ENCODE peak calls at places on chromosomes 6 and 20, in five cellular contexts. M is tibial artery, V is hepatocyte, N is upper lobe of right lung, Y is GM23338. J is an unnamed sample. For H3K27me3 and H3K36me3, the result is how much of the 10 kb centered on the place peaks cover.

GRCh38 chr6:14026831-14027539 is 90.6 kb upstream of the CD83 start:
- DNase-seq in M (no peak), V (no peak), N (no peak), Y (no peak), J (no peak)

GRCh38 chr20:53668981-53669380 is 75.3 kb upstream of the ZNF217 start:
- DNase-seq in M (no peak), V (peak), N (no peak), Y (no peak), J (no peak)

GRCh38 chr6:109896333-109896732 is 81.8 kb upstream of the GPR6 start:
- DNase-seq in M (no peak), V (no peak), N (no peak), Y (no peak), J (no peak)

GRCh38 chr6:144285798-144286502 is 815 bp downstream of the UTRN start:
- DNase-seq in M (peak), V (peak), N (peak), Y (peak), J (peak)

GRCh38 chr6:1386310-1386709 is 3.1 kb upstream of the FOXF2 start:
- DNase-seq in M (no peak), V (no peak), N (no peak), Y (no peak), J (peak)

GRCh38 chr20:39767352-39767751 is 805.2 kb downstream of the DHX35 start:
- DNase-seq in M (no peak), V (no peak), N (no peak), Y (no peak), J (no peak)

GRCh38 chr6:137832110-137832509 is 34.9 kb upstream of the TNFAIP3 start:
- DNase-seq in M (no peak), V (no peak), N (no peak), Y (no peak), J (no peak)

GRCh38 chr20:35503841-35504460 is 25.5 kb downstream of the C20orf173 start:
- DNase-seq in M (no peak), V (no peak), N (no peak), Y (no peak), J (no peak)

GRCh38 chr6:78623567-78623966 is 243.8 kb upstream of the IRAK1BP1 start:
- DNase-seq in M (no peak), V (no peak), N (no peak), Y (no peak), J (no peak)

GRCh38 chr6:38095054-38095453 is 275.5 kb downstream of the ZFAND3 start:
- DNase-seq in M (no peak), V (no peak), N (no peak), Y (no peak), J (no peak)

GRCh38 chr20:46592580-46593362 is 42.3 kb upstream of the OCSTAMP start:
- DNase-seq in M (no peak), V (no peak), N (no peak), Y (peak), J (peak)

GRCh38 chr20:34643919-34644318 is 33.0 kb downstream of the PIGU start:
- DNase-seq in M (peak), V (no peak), N (no peak), Y (no peak), J (no peak)

GRCh38 chr6:3252861-3253596 is 5.7 kb upstream of the PSMG4 start:
- DNase-seq in M (no peak), V (no peak), N (no peak), Y (no peak), J (peak)

GRCh38 chr6:45657243-45657642 is 279.5 kb upstream of the SUPT3H start:
- DNase-seq in M (no peak), V (no peak), N (no peak), Y (no peak), J (no peak)

GRCh38 chr6:24836116-24836515 is 37.4 kb upstream of the ARMH2 start:
- DNase-seq in M (no peak), V (no peak), N (no peak), Y (no peak), J (no peak)

GRCh38 chr6:134436281-134436815 is 118.4 kb upstream of the SGK1 start:
- DNase-seq in M (peak), V (peak), N (no peak), Y (no peak), J (no peak)

GRCh38 chr6:150491131-150491795 is 108.4 kb upstream of the PLEKHG1 start:
- DNase-seq in M (no peak), V (peak), N (no peak), Y (no peak), J (no peak)

GRCh38 chr6:26507658-26508057 is 7.6 kb downstream of the BTN1A1 start:
- DNase-seq in M (no peak), V (no peak), N (no peak), Y (no peak), J (no peak)

GRCh38 chr20:22922987-22923386 is 112.1 kb upstream of the SSTR4 start:
- DNase-seq in M (no peak), V (no peak), N (no peak), Y (no peak), J (no peak)

GRCh38 chr6:167769408-167770190 is 57.1 kb upstream of the AFDN start:
- DNase-seq in M (no peak), V (no peak), N (peak), Y (no peak), J (no peak)

GRCh38 chr6:167770291-167770955 is 56.3 kb upstream of the AFDN start:
- DNase-seq in M (no peak), V (no peak), N (peak), Y (no peak), J (no peak)

GRCh38 chr6:167768471-167769215 is 58.1 kb upstream of the AFDN start:
- DNase-seq in M (no peak), V (no peak), N (peak), Y (no peak), J (no peak)

GRCh38 chr6:167766986-167767714 is 59.6 kb upstream of the AFDN start:
- DNase-seq in M (no peak), V (no peak), N (peak), Y (no peak), J (no peak)

DNA sequence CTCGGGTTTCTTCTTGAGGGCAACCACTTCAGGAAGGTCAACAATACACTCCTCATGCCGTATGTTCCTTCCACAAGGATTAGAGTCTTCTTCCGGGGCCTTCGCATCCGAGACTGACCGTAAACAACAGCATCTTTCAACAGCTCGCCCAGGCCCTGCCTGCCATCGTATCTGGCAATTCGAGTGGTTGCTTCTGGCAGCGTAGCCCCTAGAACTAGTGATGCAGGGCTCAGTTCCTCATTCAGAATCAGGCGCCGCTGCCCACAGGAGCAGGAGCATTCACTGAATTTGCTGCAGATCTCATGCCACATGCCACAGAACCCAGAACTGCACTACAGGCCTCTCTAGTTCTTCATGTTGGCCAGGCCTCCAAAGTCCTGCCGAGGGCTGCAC is 59.0 kb upstream of the AFDN start:
- DNase-seq in M (no peak), V (no peak), N (peak), Y (no peak), J (no peak)
- H3K27me3 ChIP-seq in M (under half), V (under half), N (under half), Y (under half), J (under half)

GRCh38 chr6:33788694-33789549 is at the start of gene LEMD2:
- DNase-seq in M (peak), V (peak), N (peak), Y (peak), J (peak)

GRCh38 chr6:33792990-33793389 is 4.1 kb upstream of the LEMD2 start:
- DNase-seq in M (no peak), V (no peak), N (no peak), Y (no peak), J (no peak)

GRCh38 chr6:33790306-33790855 is 1.5 kb upstream of the LEMD2 start:
- DNase-seq in M (no peak), V (no peak), N (no peak), Y (no peak), J (peak)

GRCh38 chr6:33789550-33789895 is 593 bp upstream of the LEMD2 start:
- DNase-seq in M (no peak), V (no peak), N (peak), Y (no peak), J (no peak)

DNA sequence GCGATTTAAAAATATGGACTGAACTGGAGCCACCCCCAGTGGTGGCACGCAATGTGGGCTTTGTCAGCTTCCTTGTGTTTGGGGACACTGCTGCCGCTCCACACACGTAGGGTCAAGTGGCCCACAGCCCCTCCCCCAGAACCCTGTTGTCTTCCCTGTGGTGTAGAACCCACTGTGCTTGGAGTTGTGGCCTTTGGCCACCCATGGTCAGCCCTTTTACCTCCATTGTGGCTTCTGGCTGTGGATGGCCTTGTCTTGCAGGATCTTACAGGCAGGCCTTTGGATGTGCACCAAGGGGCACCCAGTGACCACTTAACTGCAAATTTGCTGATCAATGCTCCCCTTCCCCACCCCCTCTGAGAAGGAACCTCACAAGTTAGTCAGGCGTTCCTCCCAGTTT is 2.0 kb upstream of the LEMD2 start:
- DNase-seq in M (no peak), V (no peak), N (no peak), Y (no peak), J (no peak)
- H3K36me3 ChIP-seq in M (under half), V (under half), N (under half), Y (under half), J (under half)

GRCh38 chr6:68638225-68638900 is 3.3 kb downstream of the ADGRB3 start:
- DNase-seq in M (peak), V (peak), N (no peak), Y (peak), J (no peak)

GRCh38 chr6:68637782-68638181 is 2.7 kb downstream of the ADGRB3 start:
- DNase-seq in M (no peak), V (no peak), N (no peak), Y (no peak), J (no peak)

GRCh38 chr6:68639826-68640505 is 4.9 kb downstream of the ADGRB3 start:
- DNase-seq in M (no peak), V (no peak), N (no peak), Y (peak), J (no peak)

GRCh38 chr6:68640506-68640875 is 5.4 kb downstream of the ADGRB3 start:
- DNase-seq in M (no peak), V (no peak), N (no peak), Y (no peak), J (no peak)

DNA sequence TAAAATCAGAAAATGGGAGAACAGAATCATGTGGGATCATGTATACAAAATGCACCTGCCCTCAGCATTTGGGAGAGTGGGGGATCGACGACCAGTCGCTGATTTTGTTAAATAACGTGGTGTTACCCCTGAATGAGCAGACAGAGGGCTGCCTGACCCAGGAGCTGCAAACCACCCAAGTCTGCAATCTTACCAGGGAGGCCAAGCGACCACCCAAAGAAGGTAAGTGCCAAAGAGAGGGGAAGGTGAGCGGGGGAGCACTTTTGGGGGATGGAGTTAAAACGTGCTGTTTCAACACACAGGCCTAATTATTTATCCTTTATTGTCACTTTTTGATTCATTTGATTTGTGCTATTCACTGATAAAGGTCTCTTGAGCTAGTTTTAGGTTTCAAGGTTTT is 4.1 kb downstream of the ADGRB3 start:
- DNase-seq in M (no peak), V (no peak), N (no peak), Y (peak), J (no peak)
- H3K27me3 ChIP-seq in M (under half), V (half or more), N (under half), Y (under half), J (under half)

GRCh38 chr6:21529431-21529830 is 64.1 kb upstream of the SOX4 start:
- DNase-seq in M (no peak), V (no peak), N (no peak), Y (no peak), J (no peak)
- H3K36me3 ChIP-seq in M (under half), V (under half), N (under half), Y (under half), J (under half)

DNA sequence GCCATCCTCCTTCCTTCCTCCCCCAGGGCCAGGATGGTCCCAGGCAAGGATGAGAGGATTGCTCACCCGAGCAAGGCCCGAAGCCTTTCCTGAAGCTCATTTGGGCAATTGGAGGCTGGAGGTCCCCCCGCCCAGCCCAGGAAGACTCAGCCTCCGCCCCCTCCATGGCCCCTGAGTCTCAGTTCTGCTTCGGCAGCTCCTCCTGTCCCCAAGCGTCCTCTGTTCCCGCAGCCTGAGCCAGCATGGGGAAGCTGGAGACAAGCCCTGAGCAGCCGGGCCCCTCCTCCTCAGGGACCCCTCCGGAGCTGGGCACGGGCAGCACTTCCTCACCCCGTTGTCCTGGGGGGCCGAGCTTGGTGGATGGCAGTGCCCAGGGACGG is 26.0 kb downstream of the SLC17A9 start:
- DNase-seq in M (no peak), V (no peak), N (no peak), Y (no peak), J (no peak)
- H3K27me3 ChIP-seq in M (under half), V (under half), N (half or more), Y (under half), J (under half)

GRCh38 chr20:25286917-25287316 is 39.0 kb downstream of the PYGB start:
- DNase-seq in M (no peak), V (no peak), N (peak), Y (no peak), J (no peak)

GRCh38 chr20:25289886-25290597 is 42.2 kb downstream of the PYGB start:
- DNase-seq in M (no peak), V (no peak), N (no peak), Y (peak), J (no peak)

GRCh38 chr20:25290646-25291431 is 43.0 kb downstream of the PYGB start:
- DNase-seq in M (no peak), V (no peak), N (no peak), Y (no peak), J (no peak)

GRCh38 chr20:25287631-25288290 is 39.9 kb downstream of the PYGB start:
- DNase-seq in M (no peak), V (no peak), N (peak), Y (no peak), J (no peak)

GRCh38 chr20:25288291-25289181 is 40.7 kb downstream of the PYGB start:
- DNase-seq in M (no peak), V (no peak), N (peak), Y (no peak), J (no peak)
- H3K36me3 ChIP-seq in M (half or more), V (under half), N (half or more), Y (under half), J (under half)

GRCh38 chr20:58751956-58752355 is 59.4 kb downstream of the NPEPL1 start:
- DNase-seq in M (no peak), V (no peak), N (no peak), Y (no peak), J (no peak)

GRCh38 chr20:58753929-58754551 is 61.4 kb downstream of the NPEPL1 start:
- DNase-seq in M (no peak), V (no peak), N (no peak), Y (peak), J (no peak)

GRCh38 chr20:58752565-58752964 is 60.0 kb downstream of the NPEPL1 start:
- DNase-seq in M (no peak), V (no peak), N (no peak), Y (no peak), J (no peak)

GRCh38 chr20:58754584-58754983 is 62.0 kb downstream of the NPEPL1 start:
- DNase-seq in M (no peak), V (no peak), N (no peak), Y (no peak), J (no peak)

GRCh38 chr20:58753267-58753928 is 60.8 kb downstream of the NPEPL1 start:
- DNase-seq in M (no peak), V (no peak), N (no peak), Y (peak), J (peak)
- H3K27me3 ChIP-seq in M (under half), V (under half), N (under half), Y (under half), J (under half)

GRCh38 chr6:83260577-83260976 is 67.4 kb downstream of the RWDD2A start:
- DNase-seq in M (no peak), V (no peak), N (no peak), Y (no peak), J (no peak)

GRCh38 chr6:83252717-83253116 is 59.6 kb downstream of the RWDD2A start:
- DNase-seq in M (no peak), V (no peak), N (no peak), Y (peak), J (no peak)

GRCh38 chr6:83257791-83258190 is 64.6 kb downstream of the RWDD2A start:
- DNase-seq in M (no peak), V (no peak), N (no peak), Y (no peak), J (no peak)

DNA sequence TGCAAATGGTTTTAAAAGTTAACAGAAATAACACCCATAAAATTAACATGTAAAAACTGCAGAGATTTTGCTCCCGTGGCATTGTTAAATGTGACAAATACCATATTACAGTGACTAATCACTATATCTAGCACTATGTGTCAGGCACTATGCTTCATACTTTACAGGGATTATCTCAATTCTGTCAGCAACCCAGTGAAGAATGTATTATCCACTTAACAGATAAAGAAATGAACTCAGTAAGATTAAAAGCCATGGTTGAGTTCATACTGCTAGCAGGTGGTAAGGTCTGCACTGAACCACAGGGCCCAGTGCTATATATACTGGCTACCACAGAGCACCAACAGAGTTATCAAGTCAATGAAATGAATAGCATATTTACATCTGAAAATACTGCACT is 65.4 kb downstream of the RWDD2A start:
- DNase-seq in M (no peak), V (no peak), N (no peak), Y (no peak), J (no peak)
- H3K36me3 ChIP-seq in M (under half), V (under half), N (under half), Y (under half), J (under half)

DNA sequence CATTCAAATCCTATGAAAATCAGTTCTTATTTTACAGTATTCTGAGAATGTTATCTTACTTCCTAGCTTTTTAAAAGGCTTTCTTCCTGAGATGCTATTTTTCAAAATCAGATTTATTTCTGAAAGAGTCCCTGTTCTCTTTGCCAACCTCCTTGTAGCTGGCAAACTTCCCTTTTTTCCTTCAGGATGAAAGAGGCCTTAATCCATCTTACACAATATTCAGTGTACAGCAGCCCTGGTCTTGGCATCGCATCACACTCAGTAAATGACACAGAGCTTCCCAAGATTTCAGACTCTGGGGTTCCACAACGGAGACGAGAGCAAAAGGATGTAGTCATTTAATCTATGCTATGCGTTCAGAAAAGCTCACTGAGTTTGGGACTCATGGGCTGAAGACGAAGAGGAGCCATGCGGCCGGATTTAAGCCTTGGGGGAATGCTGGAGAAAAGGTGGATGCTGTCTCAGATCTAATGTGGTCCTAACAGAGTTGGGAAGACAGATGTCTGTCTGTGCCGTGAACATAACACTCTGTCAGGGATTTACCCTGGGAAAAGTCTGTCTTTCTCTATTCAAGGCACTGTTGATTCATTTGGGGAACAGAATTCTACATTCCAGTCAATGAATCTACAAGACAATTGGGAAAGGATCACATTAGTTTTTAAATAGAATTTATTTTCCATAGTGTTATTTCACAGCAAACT is 616.4 kb upstream of the AGPAT4 start:
- DNase-seq in M (no peak), V (peak), N (no peak), Y (peak), J (no peak)
- H3K27me3 ChIP-seq in M (under half), V (under half), N (under half), Y (under half), J (under half)